ENCODE peak calls at places on chromosomes 3 and 15, in ten cellular contexts. One of them, this sample, is unnamed.

GRCh38 chr3:169146112-169146665 is 517.3 kb downstream of the MECOM start:
- DNase-seq in Panc1: no peak
- DNase-seq in stomach: peak; percentile 73
- DNase-seq in HL-60: no peak
- DNase-seq in transverse colon: peak; percentile 53
- DNase-seq in K562: peak; percentile 82
- DNase-seq in HCT116: no peak
- DNase-seq in H1: no peak
- DNase-seq in endothelial cell of umbilical vein: peak; percentile 80
- DNase-seq in HepG2: no peak
- DNase-seq in this sample: no peak

GRCh38 chr3:112640864-112641751 is at the start of gene CCDC80:
- DNase-seq in Panc1: no peak
- DNase-seq in stomach: no peak
- DNase-seq in HL-60: no peak
- DNase-seq in transverse colon: no peak
- DNase-seq in K562: peak; percentile 50
- DNase-seq in HCT116: peak; percentile 59
- DNase-seq in H1: no peak
- DNase-seq in endothelial cell of umbilical vein: peak; percentile 91
- DNase-seq in HepG2: no peak
- DNase-seq in this sample: no peak

GRCh38 chr3:108153451-108153981 is 62.7 kb upstream of the CD47 start:
- DNase-seq in Panc1: no peak
- DNase-seq in stomach: peak; percentile 39
- DNase-seq in HL-60: no peak
- DNase-seq in transverse colon: peak; percentile 66
- DNase-seq in K562: peak; percentile 72
- DNase-seq in HCT116: peak; percentile 62
- DNase-seq in H1: peak; percentile 29
- DNase-seq in endothelial cell of umbilical vein: peak; percentile 43
- DNase-seq in HepG2: peak; percentile 37
- DNase-seq in this sample: no peak

GRCh38 chr3:32992310-32992686 is 40.9 kb downstream of the CCR4 start:
- DNase-seq in Panc1: no peak
- DNase-seq in stomach: no peak
- DNase-seq in HL-60: no peak
- DNase-seq in transverse colon: no peak
- DNase-seq in K562: no peak
- DNase-seq in HCT116: no peak
- DNase-seq in H1: no peak
- DNase-seq in endothelial cell of umbilical vein: no peak
- DNase-seq in HepG2: no peak
- DNase-seq in this sample: no peak

GRCh38 chr15:78944669-78945407 is at the start of gene CTSH:
- DNase-seq in Panc1: no peak
- DNase-seq in stomach: peak; percentile 95
- DNase-seq in HL-60: peak; percentile 42
- DNase-seq in transverse colon: peak; percentile 91
- DNase-seq in K562: peak; percentile 90
- DNase-seq in HCT116: no peak
- DNase-seq in H1: peak; percentile 38
- DNase-seq in endothelial cell of umbilical vein: peak; percentile 44
- DNase-seq in HepG2: peak; percentile 84
- DNase-seq in this sample: no peak

GRCh38 chr3:155070932-155071387 is 9.2 kb upstream of the MME start:
- DNase-seq in Panc1: peak; percentile 53
- DNase-seq in stomach: no peak
- DNase-seq in HL-60: no peak
- DNase-seq in transverse colon: no peak
- DNase-seq in K562: peak; percentile 20
- DNase-seq in HCT116: no peak
- DNase-seq in H1: no peak
- DNase-seq in endothelial cell of umbilical vein: peak; percentile 95
- DNase-seq in HepG2: no peak
- DNase-seq in this sample: no peak

GRCh38 chr15:67762610-67763368 is 62.5 kb upstream of the SKOR1 start:
- DNase-seq in Panc1: no peak
- DNase-seq in stomach: no peak
- DNase-seq in HL-60: no peak
- DNase-seq in transverse colon: no peak
- DNase-seq in K562: no peak
- DNase-seq in HCT116: no peak
- DNase-seq in H1: no peak
- DNase-seq in endothelial cell of umbilical vein: no peak
- DNase-seq in HepG2: no peak
- DNase-seq in this sample: no peak

GRCh38 chr3:65936908-65937638 is 101.6 kb downstream of the MAGI1 start:
- DNase-seq in Panc1: no peak
- DNase-seq in stomach: no peak
- DNase-seq in HL-60: no peak
- DNase-seq in transverse colon: no peak
- DNase-seq in K562: no peak
- DNase-seq in HCT116: no peak
- DNase-seq in H1: no peak
- DNase-seq in endothelial cell of umbilical vein: peak; percentile 82
- DNase-seq in HepG2: no peak
- DNase-seq in this sample: no peak

GRCh38 chr3:13378155-13378554 is 42.0 kb downstream of the NUP210 start:
- DNase-seq in Panc1: no peak
- DNase-seq in stomach: no peak
- DNase-seq in HL-60: no peak
- DNase-seq in transverse colon: no peak
- DNase-seq in K562: no peak
- DNase-seq in HCT116: no peak
- DNase-seq in H1: no peak
- DNase-seq in endothelial cell of umbilical vein: no peak
- DNase-seq in HepG2: no peak
- DNase-seq in this sample: no peak

GRCh38 chr15:50675524-50676144 is 11.0 kb downstream of the TRPM7 start:
- DNase-seq in Panc1: no peak
- DNase-seq in stomach: no peak
- DNase-seq in HL-60: no peak
- DNase-seq in transverse colon: no peak
- DNase-seq in K562: peak; percentile 27
- DNase-seq in HCT116: peak; percentile 21
- DNase-seq in H1: no peak
- DNase-seq in endothelial cell of umbilical vein: peak; percentile 69
- DNase-seq in HepG2: no peak
- DNase-seq in this sample: no peak

GRCh38 chr15:42121667-42122066 is 27.3 kb upstream of the PLA2G4D start:
- DNase-seq in Panc1: no peak
- DNase-seq in stomach: peak; percentile 17
- DNase-seq in HL-60: peak; percentile 88
- DNase-seq in transverse colon: no peak
- DNase-seq in K562: no peak
- DNase-seq in HCT116: no peak
- DNase-seq in H1: no peak
- DNase-seq in endothelial cell of umbilical vein: no peak
- DNase-seq in HepG2: no peak
- DNase-seq in this sample: peak; percentile 63

GRCh38 chr3:196463478-196463756 is 31.2 kb upstream of the UBXN7 start:
- DNase-seq in Panc1: no peak
- DNase-seq in stomach: no peak
- DNase-seq in HL-60: no peak
- DNase-seq in transverse colon: no peak
- DNase-seq in K562: no peak
- DNase-seq in HCT116: no peak
- DNase-seq in H1: no peak
- DNase-seq in endothelial cell of umbilical vein: no peak
- DNase-seq in HepG2: no peak
- DNase-seq in this sample: no peak

GRCh38 chr15:98653686-98654085 is 5.3 kb downstream of the IGF1R start:
- DNase-seq in Panc1: no peak
- DNase-seq in stomach: no peak
- DNase-seq in HL-60: peak; percentile 37
- DNase-seq in transverse colon: no peak
- DNase-seq in K562: no peak
- DNase-seq in HCT116: no peak
- DNase-seq in H1: no peak
- DNase-seq in endothelial cell of umbilical vein: no peak
- DNase-seq in HepG2: no peak
- DNase-seq in this sample: no peak

GRCh38 chr3:80519436-80519835 is 751.6 kb upstream of the ROBO1 start:
- DNase-seq in Panc1: no peak
- DNase-seq in stomach: no peak
- DNase-seq in HL-60: no peak
- DNase-seq in transverse colon: no peak
- DNase-seq in K562: no peak
- DNase-seq in HCT116: no peak
- DNase-seq in H1: no peak
- DNase-seq in endothelial cell of umbilical vein: no peak
- DNase-seq in HepG2: no peak
- DNase-seq in this sample: no peak

GRCh38 chr3:112384769-112385168 is 51.8 kb downstream of the CD200 start:
- DNase-seq in Panc1: no peak
- DNase-seq in stomach: no peak
- DNase-seq in HL-60: no peak
- DNase-seq in transverse colon: no peak
- DNase-seq in K562: no peak
- DNase-seq in HCT116: no peak
- DNase-seq in H1: no peak
- DNase-seq in endothelial cell of umbilical vein: no peak
- DNase-seq in HepG2: no peak
- DNase-seq in this sample: no peak

GRCh38 chr15:67902579-67902979 is 62.7 kb upstream of the RNU6-1 start:
- DNase-seq in Panc1: no peak
- DNase-seq in stomach: no peak
- DNase-seq in HL-60: no peak
- DNase-seq in transverse colon: no peak
- DNase-seq in K562: no peak
- DNase-seq in HCT116: no peak
- DNase-seq in H1: no peak
- DNase-seq in endothelial cell of umbilical vein: no peak
- DNase-seq in HepG2: no peak
- DNase-seq in this sample: no peak

GRCh38 chr15:62392411-62392810 is 227.3 kb upstream of the C2CD4B start:
- DNase-seq in Panc1: no peak
- DNase-seq in stomach: no peak
- DNase-seq in HL-60: no peak
- DNase-seq in transverse colon: peak; percentile 23
- DNase-seq in K562: peak; percentile 4
- DNase-seq in HCT116: no peak
- DNase-seq in H1: no peak
- DNase-seq in endothelial cell of umbilical vein: no peak
- DNase-seq in HepG2: peak; percentile 75
- DNase-seq in this sample: no peak

DNA sequence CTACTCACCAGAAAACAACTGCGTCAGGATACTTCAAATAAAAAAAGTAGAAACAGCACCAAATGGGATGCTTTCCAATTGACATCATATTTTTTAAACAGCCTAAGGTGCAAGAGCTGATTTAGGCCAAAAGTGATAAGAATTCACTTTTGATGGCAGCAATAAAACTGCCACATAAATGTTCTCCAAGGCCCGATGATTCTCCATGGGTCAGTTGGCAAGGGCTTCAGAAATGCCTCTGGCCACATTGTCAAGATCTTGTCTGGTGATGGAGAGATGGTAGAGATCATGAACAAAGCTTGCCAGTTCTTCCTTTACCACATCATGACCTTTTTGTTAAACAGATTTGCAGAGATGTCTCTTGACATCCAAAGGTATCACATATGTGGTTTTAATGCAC is 38.9 kb downstream of the LDHAL6B start:
- DNase-seq in Panc1: no peak
- DNase-seq in stomach: no peak
- DNase-seq in HL-60: no peak
- DNase-seq in transverse colon: no peak
- DNase-seq in K562: no peak
- DNase-seq in HCT116: no peak
- DNase-seq in H1: no peak
- DNase-seq in endothelial cell of umbilical vein: no peak
- DNase-seq in HepG2: no peak
- DNase-seq in this sample: no peak
- H3K4me3 ChIP-seq in Panc1: no peak overlapping the region
- H3K4me3 ChIP-seq in stomach: no peak overlapping the region
- H3K4me3 ChIP-seq in HL-60: no peak overlapping the region
- H3K4me3 ChIP-seq in transverse colon: no peak overlapping the region
- H3K4me3 ChIP-seq in K562: no peak overlapping the region
- H3K4me3 ChIP-seq in HCT116: no peak overlapping the region
- H3K4me3 ChIP-seq in H1: no peak overlapping the region
- H3K4me3 ChIP-seq in endothelial cell of umbilical vein: no peak overlapping the region
- H3K4me3 ChIP-seq in HepG2: no peak overlapping the region
- H3K4me3 ChIP-seq in this sample: no peak overlapping the region

GRCh38 chr3:184585545-184585944 is 24.0 kb downstream of the EPHB3 start:
- DNase-seq in Panc1: no peak
- DNase-seq in stomach: no peak
- DNase-seq in HL-60: no peak
- DNase-seq in transverse colon: no peak
- DNase-seq in K562: no peak
- DNase-seq in HCT116: no peak
- DNase-seq in H1: no peak
- DNase-seq in endothelial cell of umbilical vein: no peak
- DNase-seq in HepG2: no peak
- DNase-seq in this sample: no peak
- TF ChIP-seq POLR2AphosphoS5 in Panc1: no peak
- TF ChIP-seq POLR2AphosphoS5 in stomach: no peak
- TF ChIP-seq POLR2AphosphoS5 in HL-60: no peak
- TF ChIP-seq POLR2AphosphoS5 in transverse colon: no peak
- TF ChIP-seq POLR2AphosphoS5 in K562: no peak
- TF ChIP-seq POLR2AphosphoS5 in HCT116: no peak
- TF ChIP-seq POLR2AphosphoS5 in H1: no peak
- TF ChIP-seq POLR2AphosphoS5 in endothelial cell of umbilical vein: no peak
- TF ChIP-seq POLR2AphosphoS5 in HepG2: no peak
- TF ChIP-seq POLR2AphosphoS5 in this sample: no peak

GRCh38 chr15:43749690-43750345 is 3.6 kb downstream of the PDIA3 start:
- DNase-seq in Panc1: no peak
- DNase-seq in stomach: peak; percentile 34
- DNase-seq in HL-60: no peak
- DNase-seq in transverse colon: no peak
- DNase-seq in K562: no peak
- DNase-seq in HCT116: no peak
- DNase-seq in H1: no peak
- DNase-seq in endothelial cell of umbilical vein: no peak
- DNase-seq in HepG2: no peak
- DNase-seq in this sample: no peak
- H3K4me3 ChIP-seq in Panc1: no peak overlapping the region
- H3K4me3 ChIP-seq in stomach: peak overlapping the region; percentile 55
- H3K4me3 ChIP-seq in HL-60: no peak overlapping the region
- H3K4me3 ChIP-seq in transverse colon: no peak overlapping the region
- H3K4me3 ChIP-seq in K562: no peak overlapping the region
- H3K4me3 ChIP-seq in HCT116: no peak overlapping the region
- H3K4me3 ChIP-seq in H1: no peak overlapping the region
- H3K4me3 ChIP-seq in endothelial cell of umbilical vein: no peak overlapping the region
- H3K4me3 ChIP-seq in HepG2: peak overlapping the region; percentile 4
- H3K4me3 ChIP-seq in this sample: peak overlapping the region; percentile 24

DNA sequence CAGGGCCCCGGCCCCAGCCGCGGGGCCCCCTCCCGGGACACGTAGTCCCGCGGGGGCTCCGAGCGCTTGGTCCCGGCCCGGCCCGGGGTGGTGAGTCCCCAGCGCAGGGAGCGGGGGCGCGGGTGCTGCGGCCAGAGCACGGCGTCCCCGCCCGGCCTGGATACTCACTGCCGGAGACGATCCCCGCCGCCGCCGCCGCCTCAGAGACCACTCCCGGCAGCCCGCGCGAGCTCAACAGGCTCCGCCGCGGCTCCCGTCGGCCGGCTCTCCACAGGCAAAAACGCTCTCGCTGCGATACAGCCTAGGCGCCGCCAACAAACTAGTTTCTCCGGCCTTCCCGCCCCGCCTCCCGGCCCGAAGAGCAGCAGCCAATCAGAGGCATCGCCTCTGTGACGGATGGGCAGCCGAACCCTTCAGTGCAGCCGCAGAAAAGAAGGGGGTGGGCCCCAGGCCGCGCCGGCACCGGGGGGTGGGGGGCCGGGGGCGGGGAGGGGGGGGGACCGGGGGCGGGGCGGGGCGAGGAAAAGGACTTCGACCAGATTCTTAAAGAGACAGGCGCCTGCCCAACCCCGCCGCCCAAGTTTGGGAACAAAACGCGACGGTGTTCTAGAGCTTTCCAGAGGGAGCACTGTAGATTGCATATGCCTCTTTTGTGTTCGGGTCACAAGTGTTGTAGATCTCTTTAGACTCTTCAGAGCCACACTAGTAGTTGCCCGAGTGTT is at the start of gene KLHL25:
- DNase-seq in Panc1: peak; percentile 45
- DNase-seq in stomach: peak; percentile 95
- DNase-seq in HL-60: peak; percentile 71
- DNase-seq in transverse colon: peak; percentile 95
- DNase-seq in K562: peak; percentile 92
- DNase-seq in HCT116: peak; percentile 81
- DNase-seq in H1: peak; percentile 75
- DNase-seq in endothelial cell of umbilical vein: peak; percentile 95
- DNase-seq in HepG2: peak; percentile 90
- DNase-seq in this sample: peak; percentile 94
- TF ChIP-seq POLR2AphosphoS5 in Panc1: peak; percentile 58
- TF ChIP-seq POLR2AphosphoS5 in stomach: peak; percentile 87
- TF ChIP-seq POLR2AphosphoS5 in HL-60: no peak
- TF ChIP-seq POLR2AphosphoS5 in transverse colon: peak; percentile 94
- TF ChIP-seq POLR2AphosphoS5 in K562: no peak
- TF ChIP-seq POLR2AphosphoS5 in HCT116: peak; percentile 82
- TF ChIP-seq POLR2AphosphoS5 in H1: no peak
- TF ChIP-seq POLR2AphosphoS5 in endothelial cell of umbilical vein: peak; percentile 77
- TF ChIP-seq POLR2AphosphoS5 in HepG2: peak; percentile 69
- TF ChIP-seq POLR2AphosphoS5 in this sample: no peak